ENCODE peak calls at places on chromosome 16, in five cellular contexts. M, A, Y, Z and T are unnamed samples.

GRCh38 chr16:84329016-84329415 is 34.3 kb downstream of the WFDC1 start:
- DNase-seq in M (no peak), A (no peak), Y (no peak), Z (no peak), T (no peak)

GRCh38 chr16:84508502-84508901 is 4.0 kb upstream of the MEAK7 start:
- DNase-seq in M (no peak), A (no peak), Y (no peak), Z (no peak), T (no peak)

GRCh38 chr16:79286646-79287423 is 313.7 kb downstream of the MAF start:
- DNase-seq in M (peak), A (no peak), Y (no peak), Z (no peak), T (no peak)

GRCh38 chr16:7716924-7717323 is 384.3 kb downstream of the RBFOX1 start:
- DNase-seq in M (no peak), A (no peak), Y (no peak), Z (no peak), T (no peak)

GRCh38 chr16:86653289-86654006 is 75.1 kb downstream of the FOXL1 start:
- DNase-seq in M (no peak), A (peak), Y (no peak), Z (peak), T (no peak)

GRCh38 chr16:675884-676564 is 553 bp downstream of the RHBDL1 start:
- DNase-seq in M (no peak), A (no peak), Y (no peak), Z (no peak), T (no peak)

GRCh38 chr16:4529085-4530060 is 9.2 kb downstream of the CDIP1 start:
- DNase-seq in M (peak), A (peak), Y (no peak), Z (peak), T (peak)

GRCh38 chr16:58904254-58904653 is 170.1 kb upstream of the GOT2 start:
- DNase-seq in M (no peak), A (no peak), Y (no peak), Z (no peak), T (no peak)

GRCh38 chr16:51359141-51359960 is 208.3 kb upstream of the SALL1 start:
- DNase-seq in M (no peak), A (peak), Y (no peak), Z (peak), T (no peak)

GRCh38 chr16:30030841-30031413 is at the start of gene TLCD3B:
- DNase-seq in M (no peak), A (no peak), Y (no peak), Z (peak), T (no peak)

GRCh38 chr16:73813523-73813922 is 483.1 kb upstream of the PSMD7 start:
- DNase-seq in M (no peak), A (no peak), Y (no peak), Z (no peak), T (no peak)

GRCh38 chr16:82713778-82714177 is 87.0 kb downstream of the CDH13 start:
- DNase-seq in M (no peak), A (no peak), Y (no peak), Z (no peak), T (peak)

GRCh38 chr16:27401768-27402568 is at the start of gene IL21R:
- DNase-seq in M (peak), A (peak), Y (no peak), Z (peak), T (no peak)

GRCh38 chr16:27402569-27402963 is 592 bp downstream of the IL21R start:
- DNase-seq in M (no peak), A (no peak), Y (no peak), Z (no peak), T (no peak)

GRCh38 chr16:27398894-27399853 is 2.8 kb upstream of the IL21R start:
- DNase-seq in M (no peak), A (no peak), Y (no peak), Z (no peak), T (no peak)

GRCh38 chr16:27399969-27400368 is 2.0 kb upstream of the IL21R start:
- DNase-seq in M (no peak), A (no peak), Y (no peak), Z (no peak), T (no peak)

DNA sequence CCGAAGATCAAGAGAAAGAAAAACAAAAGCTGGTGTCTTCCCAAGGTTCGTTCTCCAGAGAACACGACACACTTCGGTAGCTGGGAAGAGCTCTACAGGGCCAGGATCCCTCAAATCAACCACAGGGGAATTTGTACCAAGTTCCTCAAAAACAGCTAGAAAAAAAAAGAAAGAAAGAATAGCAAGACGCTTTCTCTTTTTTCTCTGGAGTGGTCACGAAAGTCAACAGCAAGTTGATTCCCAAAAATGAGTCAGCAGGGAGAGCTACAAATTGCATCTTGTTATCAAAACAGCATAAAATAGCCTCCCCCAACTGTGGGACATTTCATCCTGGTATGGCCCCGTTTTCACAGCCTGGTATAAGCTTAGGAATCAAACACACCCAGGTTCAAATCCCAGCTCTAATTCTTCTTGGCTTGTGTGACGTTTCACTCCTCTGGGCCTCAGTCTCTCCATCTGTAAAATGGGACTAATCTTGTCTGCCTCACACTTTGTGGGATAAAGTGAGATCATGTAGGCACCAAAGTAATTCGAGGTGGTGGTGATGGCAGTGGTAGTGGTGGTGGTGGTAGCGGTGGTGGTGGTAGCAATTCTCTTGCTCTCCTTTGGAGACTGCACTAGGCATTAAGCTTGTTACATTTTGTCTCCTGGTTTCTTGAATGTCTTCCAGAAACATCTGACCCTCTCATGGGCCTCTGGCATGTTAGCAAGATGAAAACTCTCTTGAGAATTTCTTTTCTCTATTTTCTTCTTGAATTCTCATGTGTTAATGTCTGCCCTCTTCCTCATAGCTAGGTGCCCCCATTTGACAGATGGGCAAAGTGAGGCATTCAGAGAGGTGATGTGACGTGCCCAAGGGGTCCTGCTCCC is 988 bp upstream of the IL21R start:
- DNase-seq in M (no peak), A (peak), Y (no peak), Z (peak), T (no peak)
- H2AFZ ChIP-seq in M (no peak), A (peak), Y (no peak), Z (peak), T (no peak)

GRCh38 chr16:57354311-57354710 is 4.3 kb upstream of the CCL22 start:
- DNase-seq in M (no peak), A (no peak), Y (no peak), Z (no peak), T (no peak)
- H2AFZ ChIP-seq in M (no peak), A (no peak), Y (no peak), Z (no peak), T (no peak)

GRCh38 chr16:2187212-2187611 is 9.2 kb downstream of the CASKIN1 start:
- DNase-seq in M (no peak), A (no peak), Y (no peak), Z (no peak), T (no peak)
- H2AFZ ChIP-seq in M (no peak), A (no peak), Y (no peak), Z (no peak), T (no peak)

GRCh38 chr16:69190046-69190588 is 3.2 kb downstream of the SNTB2 start:
- DNase-seq in M (no peak), A (no peak), Y (no peak), Z (no peak), T (no peak)

GRCh38 chr16:69186642-69187386 is at the start of gene SNTB2:
- DNase-seq in M (peak), A (peak), Y (peak), Z (peak), T (peak)

GRCh38 chr16:69187387-69187890 is 475 bp downstream of the SNTB2 start:
- DNase-seq in M (peak), A (no peak), Y (no peak), Z (peak), T (peak)

GRCh38 chr16:69188716-69189115 is 1.8 kb downstream of the SNTB2 start:
- DNase-seq in M (no peak), A (peak), Y (no peak), Z (peak), T (no peak)

DNA sequence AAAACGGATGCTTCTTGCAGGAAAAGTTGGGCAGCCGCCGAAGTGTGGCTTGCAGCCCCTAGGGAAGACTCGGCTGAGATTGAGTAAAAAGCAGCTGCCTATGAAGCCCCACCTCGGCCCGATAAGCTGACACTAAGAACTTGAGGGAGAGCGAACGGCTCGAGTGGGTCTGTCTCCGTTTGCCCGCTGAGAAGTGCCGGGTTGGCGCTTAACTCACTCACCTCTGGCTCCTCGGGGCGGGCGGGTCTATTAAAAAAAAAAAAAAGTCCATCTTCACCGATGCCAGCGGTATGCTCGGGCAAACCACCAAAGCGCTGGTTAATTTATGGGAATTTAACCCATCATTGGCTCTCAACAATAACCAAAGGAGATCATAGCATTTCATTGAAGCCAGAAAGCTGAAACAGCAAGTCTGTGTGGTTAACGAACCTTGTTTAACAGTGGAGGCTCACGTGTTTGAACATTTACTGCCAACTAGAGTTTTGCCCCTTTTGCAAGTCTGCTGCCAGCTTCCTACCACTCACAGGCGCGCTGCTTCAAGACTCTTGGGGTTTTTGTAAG is 1.0 kb downstream of the SNTB2 start:
- DNase-seq in M (peak), A (no peak), Y (no peak), Z (peak), T (peak)
- H2AFZ ChIP-seq in M (peak), A (peak), Y (no peak), Z (peak), T (peak)

DNA sequence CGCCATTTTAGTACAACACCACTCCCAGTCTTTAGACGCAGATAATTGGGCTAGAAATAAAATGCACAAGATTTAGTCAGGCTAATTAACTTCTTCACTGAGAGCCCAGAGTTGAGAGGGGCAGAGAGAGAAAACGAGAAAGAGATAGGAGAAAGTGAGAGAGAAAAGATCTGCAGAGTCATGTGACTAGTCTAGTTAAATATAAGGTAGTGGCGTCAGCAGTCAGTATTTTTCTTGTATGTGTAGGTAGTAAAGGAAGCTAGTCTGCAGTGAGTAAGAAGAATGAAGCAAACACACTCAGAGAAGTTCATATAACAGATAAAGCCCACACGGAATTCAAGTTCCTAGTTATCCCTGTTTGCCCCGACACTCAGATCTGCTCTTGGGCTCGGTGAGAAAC is 392.6 kb upstream of the ERCC4 start:
- DNase-seq in M (peak), A (no peak), Y (no peak), Z (no peak), T (no peak)
- H2AFZ ChIP-seq in M (no peak), A (no peak), Y (no peak), Z (no peak), T (no peak)

GRCh38 chr16:57802635-57803412 is 533 bp upstream of the KIFC3 start:
- DNase-seq in M (no peak), A (peak), Y (no peak), Z (no peak), T (peak)
- H2AFZ ChIP-seq in M (no peak), A (peak), Y (no peak), Z (peak), T (peak)

GRCh38 chr16:57507414-57508083 is 21.3 kb upstream of the DOK4 start:
- DNase-seq in M (no peak), A (no peak), Y (no peak), Z (no peak), T (no peak)
- H2AFZ ChIP-seq in M (no peak), A (no peak), Y (no peak), Z (no peak), T (no peak)